ENCODE peak calls at places on chromosome 12, in eight cellular contexts. Z is esophagus squamous epithelium, G is breast epithelium, M is body of pancreas, H is tibial nerve, F is uterus, O is adrenal gland, K is heart left ventricle. E is an unnamed sample.

GRCh38 chr12:117014342-117014887 is 84.8 kb downstream of the TESC start:
- DNase-seq in Z (no peak), G (no peak), M (no peak), H (no peak), F (no peak), O (no peak), K (no peak), E (no peak)

GRCh38 chr12:87827638-87828264 is 201.4 kb downstream of the C12orf50 start:
- DNase-seq in Z (no peak), G (no peak), M (no peak), H (no peak), F (no peak), O (no peak), K (no peak), E (no peak)

GRCh38 chr12:2336409-2336829 is 283.6 kb downstream of the CACNA1C start:
- DNase-seq in Z (no peak), G (no peak), M (no peak), H (no peak), F (peak; percentile 61), O (peak; percentile 60), K (peak; percentile 70), E (no peak)

GRCh38 chr12:122100568-122100967 is 22.0 kb downstream of the MLXIP start:
- DNase-seq in Z (no peak), G (no peak), M (no peak), H (no peak), F (no peak), O (no peak), K (no peak), E (no peak)

GRCh38 chr12:80811957-80812708 is 95.4 kb downstream of the MYF5 start:
- DNase-seq in Z (no peak), G (no peak), M (no peak), H (no peak), F (no peak), O (no peak), K (no peak), E (no peak)

GRCh38 chr12:87960557-87960956 is 68.6 kb downstream of the C12orf50 start:
- DNase-seq in Z (no peak), G (no peak), M (no peak), H (no peak), F (no peak), O (no peak), K (no peak), E (no peak)

GRCh38 chr12:126117502-126117901 is 1052.3 kb downstream of the AACS start:
- DNase-seq in Z (no peak), G (no peak), M (no peak), H (no peak), F (no peak), O (no peak), K (no peak), E (no peak)

GRCh38 chr12:19799886-19800602 is 360.8 kb downstream of the AEBP2 start:
- DNase-seq in Z (no peak), G (no peak), M (no peak), H (no peak), F (no peak), O (no peak), K (no peak), E (no peak)

GRCh38 chr12:67222302-67222701 is 46.9 kb upstream of the CAND1 start:
- DNase-seq in Z (no peak), G (no peak), M (peak; percentile 11), H (no peak), F (no peak), O (no peak), K (no peak), E (no peak)

GRCh38 chr12:19893514-19893913 is 454.2 kb downstream of the AEBP2 start:
- DNase-seq in Z (no peak), G (no peak), M (no peak), H (no peak), F (no peak), O (no peak), K (no peak), E (no peak)

GRCh38 chr12:97555547-97556200 is 93.1 kb downstream of the RMST start:
- DNase-seq in Z (no peak), G (no peak), M (no peak), H (no peak), F (no peak), O (no peak), K (no peak), E (no peak)

GRCh38 chr12:13339091-13339490 is 142.6 kb downstream of the EMP1 start:
- DNase-seq in Z (no peak), G (no peak), M (no peak), H (no peak), F (no peak), O (no peak), K (no peak), E (no peak)

GRCh38 chr12:131619106-131619642 is 91.7 kb upstream of the SFSWAP start:
- DNase-seq in Z (no peak), G (no peak), M (no peak), H (no peak), F (no peak), O (no peak), K (peak; percentile 3), E (no peak)

GRCh38 chr12:2697057-2697456 is 97.7 kb upstream of the FKBP4 start:
- DNase-seq in Z (no peak), G (no peak), M (no peak), H (no peak), F (no peak), O (no peak), K (no peak), E (no peak)

GRCh38 chr12:53098982-53099651 is 1.6 kb downstream of the IGFBP6 start:
- DNase-seq in Z (no peak), G (peak; percentile 87), M (peak; percentile 89), H (peak; percentile 93), F (peak; percentile 95), O (peak; percentile 96), K (peak; percentile 93), E (peak; percentile 96)

GRCh38 chr12:24121911-24122310 is 172.4 kb upstream of the SOX5 start:
- DNase-seq in Z (no peak), G (no peak), M (no peak), H (no peak), F (no peak), O (no peak), K (no peak), E (no peak)

GRCh38 chr12:24113701-24114100 is 164.2 kb upstream of the SOX5 start:
- DNase-seq in Z (no peak), G (no peak), M (no peak), H (no peak), F (no peak), O (no peak), K (no peak), E (no peak)

DNA sequence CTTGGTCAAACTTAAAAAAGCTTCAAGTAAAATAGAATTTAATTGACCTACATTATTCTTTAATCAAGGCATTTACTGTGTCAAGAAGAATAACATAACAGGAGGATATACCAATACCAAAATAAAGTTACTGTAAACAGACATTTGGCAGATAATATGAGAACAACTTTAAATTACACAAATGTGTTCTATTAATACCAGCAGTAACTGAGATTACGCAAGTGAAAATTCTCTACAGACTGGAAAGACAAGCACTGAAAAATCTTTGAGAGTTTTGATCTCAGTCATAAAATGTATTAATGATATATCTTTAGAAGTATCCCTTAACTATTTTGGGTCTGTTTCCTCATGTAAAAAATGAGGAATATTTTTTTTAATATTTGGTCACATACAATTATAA is 169.2 kb upstream of the SOX5 start:
- DNase-seq in Z (no peak), G (no peak), M (no peak), H (no peak), F (no peak), O (no peak), K (no peak), E (no peak)
- TF ChIP-seq POLR2A in Z (no peak), G (no peak), M (no peak), H (no peak), F (no peak), O (no peak), K (no peak), E (no peak)

GRCh38 chr12:110536834-110537604 is 34.9 kb downstream of the RAD9B start:
- DNase-seq in Z (no peak), G (no peak), M (no peak), H (no peak), F (no peak), O (no peak), K (no peak), E (no peak)

GRCh38 chr12:110540048-110540447 is 37.9 kb downstream of the RAD9B start:
- DNase-seq in Z (no peak), G (no peak), M (no peak), H (no peak), F (no peak), O (no peak), K (no peak), E (no peak)

GRCh38 chr12:110534811-110535210 is 32.7 kb downstream of the RAD9B start:
- DNase-seq in Z (no peak), G (no peak), M (no peak), H (no peak), F (no peak), O (no peak), K (no peak), E (no peak)

GRCh38 chr12:110538869-110539622 is 36.9 kb downstream of the RAD9B start:
- DNase-seq in Z (no peak), G (no peak), M (no peak), H (no peak), F (no peak), O (no peak), K (no peak), E (no peak)

GRCh38 chr12:110537605-110538409 is 35.7 kb downstream of the RAD9B start:
- DNase-seq in Z (no peak), G (peak; percentile 79), M (peak; percentile 40), H (no peak), F (no peak), O (peak; percentile 77), K (peak; percentile 83), E (no peak)
- TF ChIP-seq POLR2A in Z (no peak), G (no peak), M (no peak), H (no peak), F (no peak), O (peak; percentile 18), K (no peak), E (no peak)

GRCh38 chr12:95942532-95943230 is at the start of gene CCDC38:
- DNase-seq in Z (peak; percentile 13), G (peak; percentile 65), M (peak; percentile 78), H (peak; percentile 33), F (peak; percentile 69), O (peak; percentile 91), K (peak; percentile 85), E (peak; percentile 88)
- TF ChIP-seq POLR2A in Z (no peak), G (no peak), M (peak; percentile 75), H (no peak), F (no peak), O (peak; percentile 61), K (no peak), E (no peak)

DNA sequence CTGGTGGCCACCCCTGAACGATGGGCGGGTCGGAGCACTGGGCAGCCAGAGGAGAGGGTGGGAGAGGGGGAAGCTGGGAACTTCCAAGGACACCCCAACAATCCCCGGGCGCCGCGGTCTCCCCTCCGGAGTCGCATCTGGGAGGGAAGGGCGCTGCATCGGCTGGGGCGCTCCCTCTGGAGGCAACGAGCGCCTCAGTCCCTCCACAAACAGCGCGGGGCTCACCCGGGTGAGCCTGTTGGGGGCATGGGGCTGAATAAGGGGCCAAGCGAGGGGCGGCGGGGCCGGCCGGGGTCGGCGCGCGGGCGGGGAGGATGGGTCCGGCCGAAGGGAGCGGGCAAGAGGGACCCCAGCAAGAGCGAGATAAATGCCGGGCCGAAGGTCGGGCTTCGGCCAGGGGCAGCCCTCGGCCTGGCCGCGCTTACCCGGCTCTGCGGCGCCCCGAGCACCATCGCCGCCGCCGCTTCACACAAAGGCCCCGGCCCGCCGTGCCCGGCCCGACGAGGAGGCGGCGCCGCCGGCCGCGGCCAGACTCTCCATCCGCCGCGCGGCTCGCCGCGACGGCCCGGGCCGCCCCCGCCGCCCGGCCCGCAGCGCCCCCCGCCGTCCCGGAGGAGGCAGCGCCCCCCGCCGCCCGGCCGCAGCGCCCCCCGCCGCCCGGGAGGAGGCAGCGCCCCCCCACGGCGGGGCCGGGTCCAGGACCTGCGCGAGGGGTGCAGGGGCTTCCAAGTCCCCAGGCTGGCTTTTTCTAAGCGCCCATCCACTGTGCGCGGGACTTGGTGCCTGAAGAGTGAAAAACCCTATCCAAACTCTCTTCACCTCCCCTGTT is at the start of gene ZBTB39:
- DNase-seq in Z (no peak), G (peak; percentile 26), M (peak; percentile 61), H (no peak), F (peak; percentile 63), O (peak; percentile 47), K (peak; percentile 58), E (no peak)
- TF ChIP-seq POLR2A in Z (no peak), G (no peak), M (no peak), H (no peak), F (no peak), O (peak; percentile 35), K (no peak), E (no peak)